ENCODE peak calls at places on chromosome 22, in four cellular contexts. One of them, this sample, is unnamed.

GRCh38 chr22:32781695-32782094 is 19.8 kb upstream of the TIMP3 start:
- DNase-seq in activated CD4-positive, alpha-beta T cell treated with anti-CD3 and anti-CD28 coated beads, Interleukin-2, amount 10 ng/mL, durations not matched to agents 7 days and 5 days: no peak
- DNase-seq in NCI-H2081: no peak
- DNase-seq in stimulated activated CD4-positive, alpha-beta T cell treated with anti-CD3 and anti-CD28 coated beads, Interleukin-15, amount 100 ng/mL, for 24 hours: no peak
- DNase-seq in this sample: no peak

GRCh38 chr22:50318356-50318697 is 8.5 kb downstream of the DENND6B start:
- DNase-seq in activated CD4-positive, alpha-beta T cell treated with anti-CD3 and anti-CD28 coated beads, Interleukin-2, amount 10 ng/mL, durations not matched to agents 7 days and 5 days: no peak
- DNase-seq in NCI-H2081: no peak
- DNase-seq in stimulated activated CD4-positive, alpha-beta T cell treated with anti-CD3 and anti-CD28 coated beads, Interleukin-15, amount 100 ng/mL, for 24 hours: no peak
- DNase-seq in this sample: no peak

GRCh38 chr22:21876486-21877176 is 9.2 kb upstream of the MAPK1 start:
- DNase-seq in activated CD4-positive, alpha-beta T cell treated with anti-CD3 and anti-CD28 coated beads, Interleukin-2, amount 10 ng/mL, durations not matched to agents 7 days and 5 days: no peak
- DNase-seq in NCI-H2081: no peak
- DNase-seq in stimulated activated CD4-positive, alpha-beta T cell treated with anti-CD3 and anti-CD28 coated beads, Interleukin-15, amount 100 ng/mL, for 24 hours: peak
- DNase-seq in this sample: no peak

GRCh38 chr22:23180893-23181762 is 819 bp downstream of the BCR start:
- DNase-seq in activated CD4-positive, alpha-beta T cell treated with anti-CD3 and anti-CD28 coated beads, Interleukin-2, amount 10 ng/mL, durations not matched to agents 7 days and 5 days: peak
- DNase-seq in NCI-H2081: peak
- DNase-seq in stimulated activated CD4-positive, alpha-beta T cell treated with anti-CD3 and anti-CD28 coated beads, Interleukin-15, amount 100 ng/mL, for 24 hours: peak
- DNase-seq in this sample: peak

GRCh38 chr22:32706149-32706548 is 95.4 kb upstream of the TIMP3 start:
- DNase-seq in activated CD4-positive, alpha-beta T cell treated with anti-CD3 and anti-CD28 coated beads, Interleukin-2, amount 10 ng/mL, durations not matched to agents 7 days and 5 days: no peak
- DNase-seq in NCI-H2081: no peak
- DNase-seq in stimulated activated CD4-positive, alpha-beta T cell treated with anti-CD3 and anti-CD28 coated beads, Interleukin-15, amount 100 ng/mL, for 24 hours: no peak
- DNase-seq in this sample: peak

GRCh38 chr22:43860126-43860525 is 2.2 kb downstream of the SULT4A1 start:
- DNase-seq in activated CD4-positive, alpha-beta T cell treated with anti-CD3 and anti-CD28 coated beads, Interleukin-2, amount 10 ng/mL, durations not matched to agents 7 days and 5 days: no peak
- DNase-seq in NCI-H2081: no peak
- DNase-seq in stimulated activated CD4-positive, alpha-beta T cell treated with anti-CD3 and anti-CD28 coated beads, Interleukin-15, amount 100 ng/mL, for 24 hours: no peak
- DNase-seq in this sample: no peak

GRCh38 chr22:39103431-39103830 is 6.4 kb downstream of the APOBEC3H start:
- DNase-seq in activated CD4-positive, alpha-beta T cell treated with anti-CD3 and anti-CD28 coated beads, Interleukin-2, amount 10 ng/mL, durations not matched to agents 7 days and 5 days: no peak
- DNase-seq in NCI-H2081: no peak
- DNase-seq in stimulated activated CD4-positive, alpha-beta T cell treated with anti-CD3 and anti-CD28 coated beads, Interleukin-15, amount 100 ng/mL, for 24 hours: no peak
- DNase-seq in this sample: no peak

GRCh38 chr22:20431520-20432237 is 5.9 kb downstream of the SCARF2 start:
- DNase-seq in activated CD4-positive, alpha-beta T cell treated with anti-CD3 and anti-CD28 coated beads, Interleukin-2, amount 10 ng/mL, durations not matched to agents 7 days and 5 days: no peak
- DNase-seq in NCI-H2081: no peak
- DNase-seq in stimulated activated CD4-positive, alpha-beta T cell treated with anti-CD3 and anti-CD28 coated beads, Interleukin-15, amount 100 ng/mL, for 24 hours: no peak
- DNase-seq in this sample: no peak

GRCh38 chr22:20568502-20569058 is 61.2 kb downstream of the MED15 start:
- DNase-seq in activated CD4-positive, alpha-beta T cell treated with anti-CD3 and anti-CD28 coated beads, Interleukin-2, amount 10 ng/mL, durations not matched to agents 7 days and 5 days: no peak
- DNase-seq in NCI-H2081: no peak
- DNase-seq in stimulated activated CD4-positive, alpha-beta T cell treated with anti-CD3 and anti-CD28 coated beads, Interleukin-15, amount 100 ng/mL, for 24 hours: no peak
- DNase-seq in this sample: no peak

GRCh38 chr22:17888855-17889254 is 114.6 kb upstream of the BID start:
- DNase-seq in activated CD4-positive, alpha-beta T cell treated with anti-CD3 and anti-CD28 coated beads, Interleukin-2, amount 10 ng/mL, durations not matched to agents 7 days and 5 days: no peak
- DNase-seq in NCI-H2081: no peak
- DNase-seq in stimulated activated CD4-positive, alpha-beta T cell treated with anti-CD3 and anti-CD28 coated beads, Interleukin-15, amount 100 ng/mL, for 24 hours: no peak
- DNase-seq in this sample: no peak

GRCh38 chr22:29032584-29032983 is 29.0 kb downstream of the C22orf31 start:
- DNase-seq in activated CD4-positive, alpha-beta T cell treated with anti-CD3 and anti-CD28 coated beads, Interleukin-2, amount 10 ng/mL, durations not matched to agents 7 days and 5 days: no peak
- DNase-seq in NCI-H2081: no peak
- DNase-seq in stimulated activated CD4-positive, alpha-beta T cell treated with anti-CD3 and anti-CD28 coated beads, Interleukin-15, amount 100 ng/mL, for 24 hours: no peak
- DNase-seq in this sample: no peak

GRCh38 chr22:39625554-39626537 is 55.3 kb downstream of the CACNA1I start:
- DNase-seq in activated CD4-positive, alpha-beta T cell treated with anti-CD3 and anti-CD28 coated beads, Interleukin-2, amount 10 ng/mL, durations not matched to agents 7 days and 5 days: no peak
- DNase-seq in NCI-H2081: no peak
- DNase-seq in stimulated activated CD4-positive, alpha-beta T cell treated with anti-CD3 and anti-CD28 coated beads, Interleukin-15, amount 100 ng/mL, for 24 hours: no peak
- DNase-seq in this sample: no peak

GRCh38 chr22:21966643-21967516 is 14.2 kb upstream of the PPM1F start:
- DNase-seq in activated CD4-positive, alpha-beta T cell treated with anti-CD3 and anti-CD28 coated beads, Interleukin-2, amount 10 ng/mL, durations not matched to agents 7 days and 5 days: no peak
- DNase-seq in NCI-H2081: no peak
- DNase-seq in stimulated activated CD4-positive, alpha-beta T cell treated with anti-CD3 and anti-CD28 coated beads, Interleukin-15, amount 100 ng/mL, for 24 hours: no peak
- DNase-seq in this sample: no peak

GRCh38 chr22:20258584-20259335 is 9.4 kb downstream of the RTN4R start:
- DNase-seq in activated CD4-positive, alpha-beta T cell treated with anti-CD3 and anti-CD28 coated beads, Interleukin-2, amount 10 ng/mL, durations not matched to agents 7 days and 5 days: peak
- DNase-seq in NCI-H2081: no peak
- DNase-seq in stimulated activated CD4-positive, alpha-beta T cell treated with anti-CD3 and anti-CD28 coated beads, Interleukin-15, amount 100 ng/mL, for 24 hours: peak
- DNase-seq in this sample: no peak

GRCh38 chr22:37660709-37661045 is 2.2 kb downstream of the PDXP start:
- DNase-seq in activated CD4-positive, alpha-beta T cell treated with anti-CD3 and anti-CD28 coated beads, Interleukin-2, amount 10 ng/mL, durations not matched to agents 7 days and 5 days: no peak
- DNase-seq in NCI-H2081: no peak
- DNase-seq in stimulated activated CD4-positive, alpha-beta T cell treated with anti-CD3 and anti-CD28 coated beads, Interleukin-15, amount 100 ng/mL, for 24 hours: no peak
- DNase-seq in this sample: no peak

GRCh38 chr22:32413715-32414114 is 1.7 kb upstream of the RTCB start:
- DNase-seq in activated CD4-positive, alpha-beta T cell treated with anti-CD3 and anti-CD28 coated beads, Interleukin-2, amount 10 ng/mL, durations not matched to agents 7 days and 5 days: no peak
- DNase-seq in NCI-H2081: no peak
- DNase-seq in stimulated activated CD4-positive, alpha-beta T cell treated with anti-CD3 and anti-CD28 coated beads, Interleukin-15, amount 100 ng/mL, for 24 hours: no peak
- DNase-seq in this sample: no peak

GRCh38 chr22:41831383-41831782 is 1.5 kb upstream of the SREBF2 start:
- DNase-seq in activated CD4-positive, alpha-beta T cell treated with anti-CD3 and anti-CD28 coated beads, Interleukin-2, amount 10 ng/mL, durations not matched to agents 7 days and 5 days: no peak
- DNase-seq in NCI-H2081: no peak
- DNase-seq in stimulated activated CD4-positive, alpha-beta T cell treated with anti-CD3 and anti-CD28 coated beads, Interleukin-15, amount 100 ng/mL, for 24 hours: no peak
- DNase-seq in this sample: no peak

GRCh38 chr22:50716291-50717024 is 21.5 kb upstream of the ACR start:
- DNase-seq in activated CD4-positive, alpha-beta T cell treated with anti-CD3 and anti-CD28 coated beads, Interleukin-2, amount 10 ng/mL, durations not matched to agents 7 days and 5 days: no peak
- DNase-seq in NCI-H2081: no peak
- DNase-seq in stimulated activated CD4-positive, alpha-beta T cell treated with anti-CD3 and anti-CD28 coated beads, Interleukin-15, amount 100 ng/mL, for 24 hours: no peak
- DNase-seq in this sample: no peak

GRCh38 chr22:35868938-35869337 is 151.3 kb downstream of the APOL5 start:
- DNase-seq in activated CD4-positive, alpha-beta T cell treated with anti-CD3 and anti-CD28 coated beads, Interleukin-2, amount 10 ng/mL, durations not matched to agents 7 days and 5 days: no peak
- DNase-seq in NCI-H2081: no peak
- DNase-seq in stimulated activated CD4-positive, alpha-beta T cell treated with anti-CD3 and anti-CD28 coated beads, Interleukin-15, amount 100 ng/mL, for 24 hours: no peak
- DNase-seq in this sample: no peak

GRCh38 chr22:49216579-49216978 is 611.1 kb downstream of the BRD1 start:
- DNase-seq in activated CD4-positive, alpha-beta T cell treated with anti-CD3 and anti-CD28 coated beads, Interleukin-2, amount 10 ng/mL, durations not matched to agents 7 days and 5 days: no peak
- DNase-seq in NCI-H2081: no peak
- DNase-seq in stimulated activated CD4-positive, alpha-beta T cell treated with anti-CD3 and anti-CD28 coated beads, Interleukin-15, amount 100 ng/mL, for 24 hours: no peak
- DNase-seq in this sample: no peak

GRCh38 chr22:26199665-26200064 is 30.4 kb downstream of the SEZ6L start:
- DNase-seq in activated CD4-positive, alpha-beta T cell treated with anti-CD3 and anti-CD28 coated beads, Interleukin-2, amount 10 ng/mL, durations not matched to agents 7 days and 5 days: no peak
- DNase-seq in NCI-H2081: no peak
- DNase-seq in stimulated activated CD4-positive, alpha-beta T cell treated with anti-CD3 and anti-CD28 coated beads, Interleukin-15, amount 100 ng/mL, for 24 hours: no peak
- DNase-seq in this sample: no peak

GRCh38 chr22:36486619-36487384 is 5.4 kb upstream of the TXN2 start:
- DNase-seq in activated CD4-positive, alpha-beta T cell treated with anti-CD3 and anti-CD28 coated beads, Interleukin-2, amount 10 ng/mL, durations not matched to agents 7 days and 5 days: peak
- DNase-seq in NCI-H2081: no peak
- DNase-seq in stimulated activated CD4-positive, alpha-beta T cell treated with anti-CD3 and anti-CD28 coated beads, Interleukin-15, amount 100 ng/mL, for 24 hours: peak
- DNase-seq in this sample: peak

GRCh38 chr22:21730535-21731308 is 4.9 kb downstream of the YPEL1 start:
- DNase-seq in activated CD4-positive, alpha-beta T cell treated with anti-CD3 and anti-CD28 coated beads, Interleukin-2, amount 10 ng/mL, durations not matched to agents 7 days and 5 days: no peak
- DNase-seq in NCI-H2081: no peak
- DNase-seq in stimulated activated CD4-positive, alpha-beta T cell treated with anti-CD3 and anti-CD28 coated beads, Interleukin-15, amount 100 ng/mL, for 24 hours: no peak
- DNase-seq in this sample: no peak

GRCh38 chr22:43293259-43293658 is 49.9 kb downstream of the SCUBE1 start:
- DNase-seq in activated CD4-positive, alpha-beta T cell treated with anti-CD3 and anti-CD28 coated beads, Interleukin-2, amount 10 ng/mL, durations not matched to agents 7 days and 5 days: no peak
- DNase-seq in NCI-H2081: no peak
- DNase-seq in stimulated activated CD4-positive, alpha-beta T cell treated with anti-CD3 and anti-CD28 coated beads, Interleukin-15, amount 100 ng/mL, for 24 hours: no peak
- DNase-seq in this sample: no peak

GRCh38 chr22:18126606-18127005 is 16.0 kb downstream of the TUBA8 start:
- DNase-seq in activated CD4-positive, alpha-beta T cell treated with anti-CD3 and anti-CD28 coated beads, Interleukin-2, amount 10 ng/mL, durations not matched to agents 7 days and 5 days: no peak
- DNase-seq in NCI-H2081: no peak
- DNase-seq in stimulated activated CD4-positive, alpha-beta T cell treated with anti-CD3 and anti-CD28 coated beads, Interleukin-15, amount 100 ng/mL, for 24 hours: no peak
- DNase-seq in this sample: no peak

GRCh38 chr22:31822523-31822922 is 68.7 kb downstream of the DEPDC5 start:
- DNase-seq in activated CD4-positive, alpha-beta T cell treated with anti-CD3 and anti-CD28 coated beads, Interleukin-2, amount 10 ng/mL, durations not matched to agents 7 days and 5 days: no peak
- DNase-seq in NCI-H2081: no peak
- DNase-seq in stimulated activated CD4-positive, alpha-beta T cell treated with anti-CD3 and anti-CD28 coated beads, Interleukin-15, amount 100 ng/mL, for 24 hours: no peak
- DNase-seq in this sample: no peak

GRCh38 chr22:29202231-29203192 is 3.2 kb upstream of the EMID1 start:
- DNase-seq in activated CD4-positive, alpha-beta T cell treated with anti-CD3 and anti-CD28 coated beads, Interleukin-2, amount 10 ng/mL, durations not matched to agents 7 days and 5 days: peak
- DNase-seq in NCI-H2081: peak
- DNase-seq in stimulated activated CD4-positive, alpha-beta T cell treated with anti-CD3 and anti-CD28 coated beads, Interleukin-15, amount 100 ng/mL, for 24 hours: peak
- DNase-seq in this sample: no peak

GRCh38 chr22:20011123-20011992 is 5.3 kb downstream of the ARVCF start:
- DNase-seq in activated CD4-positive, alpha-beta T cell treated with anti-CD3 and anti-CD28 coated beads, Interleukin-2, amount 10 ng/mL, durations not matched to agents 7 days and 5 days: no peak
- DNase-seq in NCI-H2081: no peak
- DNase-seq in stimulated activated CD4-positive, alpha-beta T cell treated with anti-CD3 and anti-CD28 coated beads, Interleukin-15, amount 100 ng/mL, for 24 hours: no peak
- DNase-seq in this sample: no peak

GRCh38 chr22:27310966-27311665 is 490.4 kb downstream of the MN1 start:
- DNase-seq in activated CD4-positive, alpha-beta T cell treated with anti-CD3 and anti-CD28 coated beads, Interleukin-2, amount 10 ng/mL, durations not matched to agents 7 days and 5 days: no peak
- DNase-seq in NCI-H2081: no peak
- DNase-seq in stimulated activated CD4-positive, alpha-beta T cell treated with anti-CD3 and anti-CD28 coated beads, Interleukin-15, amount 100 ng/mL, for 24 hours: no peak
- DNase-seq in this sample: no peak

GRCh38 chr22:44182591-44183588 is 2.2 kb downstream of the PARVG start:
- DNase-seq in activated CD4-positive, alpha-beta T cell treated with anti-CD3 and anti-CD28 coated beads, Interleukin-2, amount 10 ng/mL, durations not matched to agents 7 days and 5 days: peak
- DNase-seq in NCI-H2081: no peak
- DNase-seq in stimulated activated CD4-positive, alpha-beta T cell treated with anti-CD3 and anti-CD28 coated beads, Interleukin-15, amount 100 ng/mL, for 24 hours: peak
- DNase-seq in this sample: no peak

GRCh38 chr22:43228330-43228729 is 41.4 kb upstream of the TTLL12 start:
- DNase-seq in activated CD4-positive, alpha-beta T cell treated with anti-CD3 and anti-CD28 coated beads, Interleukin-2, amount 10 ng/mL, durations not matched to agents 7 days and 5 days: peak
- DNase-seq in NCI-H2081: peak
- DNase-seq in stimulated activated CD4-positive, alpha-beta T cell treated with anti-CD3 and anti-CD28 coated beads, Interleukin-15, amount 100 ng/mL, for 24 hours: peak
- DNase-seq in this sample: no peak

GRCh38 chr22:26536056-26536761 is 23.9 kb upstream of the TFIP11 start:
- DNase-seq in activated CD4-positive, alpha-beta T cell treated with anti-CD3 and anti-CD28 coated beads, Interleukin-2, amount 10 ng/mL, durations not matched to agents 7 days and 5 days: no peak
- DNase-seq in NCI-H2081: no peak
- DNase-seq in stimulated activated CD4-positive, alpha-beta T cell treated with anti-CD3 and anti-CD28 coated beads, Interleukin-15, amount 100 ng/mL, for 24 hours: no peak
- DNase-seq in this sample: no peak

GRCh38 chr22:45073064-45073463 is 63.3 kb upstream of the PHF21B start:
- DNase-seq in activated CD4-positive, alpha-beta T cell treated with anti-CD3 and anti-CD28 coated beads, Interleukin-2, amount 10 ng/mL, durations not matched to agents 7 days and 5 days: no peak
- DNase-seq in NCI-H2081: peak
- DNase-seq in stimulated activated CD4-positive, alpha-beta T cell treated with anti-CD3 and anti-CD28 coated beads, Interleukin-15, amount 100 ng/mL, for 24 hours: no peak
- DNase-seq in this sample: peak

GRCh38 chr22:43213066-43213465 is 26.1 kb upstream of the TTLL12 start:
- DNase-seq in activated CD4-positive, alpha-beta T cell treated with anti-CD3 and anti-CD28 coated beads, Interleukin-2, amount 10 ng/mL, durations not matched to agents 7 days and 5 days: no peak
- DNase-seq in NCI-H2081: no peak
- DNase-seq in stimulated activated CD4-positive, alpha-beta T cell treated with anti-CD3 and anti-CD28 coated beads, Interleukin-15, amount 100 ng/mL, for 24 hours: no peak
- DNase-seq in this sample: no peak

GRCh38 chr22:45772726-45773125 is 101.1 kb downstream of the ATXN10 start:
- DNase-seq in activated CD4-positive, alpha-beta T cell treated with anti-CD3 and anti-CD28 coated beads, Interleukin-2, amount 10 ng/mL, durations not matched to agents 7 days and 5 days: no peak
- DNase-seq in NCI-H2081: no peak
- DNase-seq in stimulated activated CD4-positive, alpha-beta T cell treated with anti-CD3 and anti-CD28 coated beads, Interleukin-15, amount 100 ng/mL, for 24 hours: no peak
- DNase-seq in this sample: no peak

GRCh38 chr22:25749420-25750169 is 7.6 kb downstream of the MYO18B start:
- DNase-seq in activated CD4-positive, alpha-beta T cell treated with anti-CD3 and anti-CD28 coated beads, Interleukin-2, amount 10 ng/mL, durations not matched to agents 7 days and 5 days: peak
- DNase-seq in NCI-H2081: no peak
- DNase-seq in stimulated activated CD4-positive, alpha-beta T cell treated with anti-CD3 and anti-CD28 coated beads, Interleukin-15, amount 100 ng/mL, for 24 hours: peak
- DNase-seq in this sample: no peak

GRCh38 chr22:29213481-29213880 is 7.8 kb downstream of the EMID1 start:
- DNase-seq in activated CD4-positive, alpha-beta T cell treated with anti-CD3 and anti-CD28 coated beads, Interleukin-2, amount 10 ng/mL, durations not matched to agents 7 days and 5 days: no peak
- DNase-seq in NCI-H2081: no peak
- DNase-seq in stimulated activated CD4-positive, alpha-beta T cell treated with anti-CD3 and anti-CD28 coated beads, Interleukin-15, amount 100 ng/mL, for 24 hours: no peak
- DNase-seq in this sample: no peak

GRCh38 chr22:24429411-24430365 is 2.3 kb downstream of the ADORA2A start:
- DNase-seq in activated CD4-positive, alpha-beta T cell treated with anti-CD3 and anti-CD28 coated beads, Interleukin-2, amount 10 ng/mL, durations not matched to agents 7 days and 5 days: peak
- DNase-seq in NCI-H2081: peak
- DNase-seq in stimulated activated CD4-positive, alpha-beta T cell treated with anti-CD3 and anti-CD28 coated beads, Interleukin-15, amount 100 ng/mL, for 24 hours: peak
- DNase-seq in this sample: peak

This sample was measured in NCI-H1105 treated with DMSO at 0.1 percent for 48 hours.